ENCODE peak calls at places on chromosomes 6 and 20, in six cellular contexts. M is A549, N is GM12865, F is neural crest cell, Q is mucosa of descending colon, I is brain microvascular endothelial cell. T is an unnamed sample.

GRCh38 chr6:56047931-56048520 is 172.6 kb upstream of the BMP5 start:
- DNase-seq in M (no peak), N (no peak), F (no peak), Q (no peak), I (peak), T (no peak)

GRCh38 chr20:47627540-47627939 is 125.9 kb downstream of the NCOA3 start:
- DNase-seq in M (no peak), N (no peak), F (no peak), Q (no peak), I (no peak), T (no peak)

GRCh38 chr20:6959900-6960312 is 192.4 kb downstream of the BMP2 start:
- DNase-seq in M (no peak), N (no peak), F (no peak), Q (no peak), I (no peak), T (no peak)

GRCh38 chr6:49570474-49571079 is 20.1 kb downstream of the C6orf141 start:
- DNase-seq in M (no peak), N (no peak), F (no peak), Q (no peak), I (no peak), T (peak)

GRCh38 chr6:162713926-162714759 is 13.4 kb downstream of the PRKN start:
- DNase-seq in M (no peak), N (no peak), F (no peak), Q (no peak), I (no peak), T (no peak)

GRCh38 chr6:125789576-125790402 is 971 bp upstream of the NCOA7 start:
- DNase-seq in M (no peak), N (peak), F (peak), Q (peak), I (peak), T (peak)

GRCh38 chr6:168789699-168790098 is 348.7 kb downstream of the SMOC2 start:
- DNase-seq in M (no peak), N (no peak), F (no peak), Q (no peak), I (no peak), T (no peak)

GRCh38 chr6:125528614-125529013 is 220.8 kb upstream of the HEY2 start:
- DNase-seq in M (no peak), N (no peak), F (peak), Q (no peak), I (no peak), T (no peak)

GRCh38 chr6:28446818-28447511 is 3.7 kb upstream of the ZSCAN23 start:
- DNase-seq in M (no peak), N (no peak), F (peak), Q (no peak), I (peak), T (peak)

GRCh38 chr6:108746841-108747575 is 101.2 kb upstream of the ARMC2 start:
- DNase-seq in M (no peak), N (no peak), F (no peak), Q (no peak), I (no peak), T (no peak)

GRCh38 chr20:49278036-49278816 is at the start of gene ZNFX1:
- DNase-seq in M (peak), N (peak), F (peak), Q (peak), I (peak), T (peak)
- TF ChIP-seq CTCF in M (no peak), N (no peak), F (no peak), Q (peak), I (no peak), T (no peak)

GRCh38 chr6:155414049-155414448 is 41.6 kb downstream of the NOX3 start:
- DNase-seq in M (no peak), N (no peak), F (no peak), Q (no peak), I (no peak), T (no peak)
- TF ChIP-seq CTCF in M (no peak), N (no peak), F (no peak), Q (no peak), I (no peak), T (no peak)

GRCh38 chr20:44109951-44110361 is 77.0 kb downstream of the JPH2 start:
- DNase-seq in M (no peak), N (no peak), F (no peak), Q (no peak), I (no peak), T (no peak)
- TF ChIP-seq CTCF in M (no peak), N (peak), F (no peak), Q (no peak), I (peak), T (peak)

DNA sequence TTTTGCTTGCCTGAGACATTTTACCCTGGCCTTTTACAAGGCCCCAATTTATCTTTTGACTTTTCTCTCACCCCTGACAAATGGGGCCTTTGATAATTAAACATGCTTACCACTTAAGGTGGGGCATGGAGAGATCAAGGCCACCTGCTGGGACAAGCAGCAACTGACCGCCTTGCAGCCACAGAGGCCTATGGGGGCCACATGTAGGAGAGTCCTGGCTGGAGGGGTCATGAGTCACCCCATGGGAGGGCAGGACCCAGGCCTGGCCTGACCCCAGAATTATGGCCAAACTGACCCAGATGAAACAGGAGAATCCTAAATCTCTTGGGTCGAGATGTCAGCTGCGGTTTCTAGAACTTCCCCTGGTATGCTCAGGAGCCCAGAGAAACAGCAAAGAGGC is 8.5 kb upstream of the OCSTAMP start:
- DNase-seq in M (no peak), N (no peak), F (no peak), Q (no peak), I (no peak), T (no peak)
- TF ChIP-seq CTCF in M (no peak), N (no peak), F (no peak), Q (no peak), I (no peak), T (no peak)

DNA sequence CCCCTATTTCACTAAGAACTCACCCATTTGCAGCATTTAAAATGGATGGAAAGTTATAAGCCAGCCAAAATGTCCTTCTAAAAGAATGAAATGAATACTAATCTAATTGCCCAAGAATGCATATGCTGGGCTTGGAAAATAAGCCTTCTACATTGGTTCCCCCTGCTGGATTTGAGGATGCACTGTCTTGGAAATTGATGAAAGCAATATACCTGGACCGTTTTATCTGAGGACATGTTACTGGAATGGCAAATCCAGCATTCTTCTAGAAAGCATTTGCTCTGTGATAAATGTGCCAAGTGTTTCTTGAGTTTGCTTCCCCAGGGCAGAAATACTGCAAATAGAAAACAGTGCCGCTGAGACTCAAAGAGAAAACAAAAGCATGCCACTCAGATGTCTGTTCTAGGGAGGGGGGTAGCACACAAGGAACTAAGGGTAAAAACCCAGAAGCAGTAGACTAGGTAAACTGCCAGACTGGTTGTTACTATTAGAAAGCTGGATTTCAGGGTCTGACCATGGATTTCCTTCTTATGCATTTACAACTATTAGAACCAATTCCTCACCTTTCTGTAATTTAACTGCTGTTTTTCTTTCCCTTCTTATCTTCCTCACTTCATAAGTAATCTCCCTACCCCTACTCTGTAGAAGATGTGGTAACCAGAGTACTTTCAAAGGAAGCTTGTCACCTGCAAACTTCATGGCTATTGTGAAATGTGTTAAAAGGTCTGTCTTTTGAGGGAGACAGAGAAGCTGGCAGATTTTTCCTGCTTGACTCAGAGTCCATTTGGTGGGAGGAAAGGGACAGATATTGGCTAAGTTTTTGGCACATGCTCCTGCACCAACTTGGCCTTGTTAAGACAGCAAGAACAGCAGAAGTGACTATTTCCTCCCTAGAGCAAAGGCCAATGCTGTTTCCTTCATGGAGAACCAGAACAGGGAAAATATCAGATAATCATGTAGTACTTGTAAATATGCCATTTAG is 642.6 kb downstream of the KIF16B start:
- DNase-seq in M (peak), N (peak), F (no peak), Q (no peak), I (peak), T (peak)
- TF ChIP-seq CTCF in M (peak), N (peak), F (peak), Q (no peak), I (peak), T (peak)

GRCh38 chr6:17004269-17004668 is 97.6 kb upstream of the STMND1 start:
- DNase-seq in M (no peak), N (no peak), F (no peak), Q (no peak), I (no peak), T (peak)

GRCh38 chr6:17002123-17002522 is 99.7 kb upstream of the STMND1 start:
- DNase-seq in M (no peak), N (no peak), F (no peak), Q (no peak), I (no peak), T (no peak)

GRCh38 chr6:16999486-17000436 is 102.1 kb upstream of the STMND1 start:
- DNase-seq in M (no peak), N (no peak), F (no peak), Q (no peak), I (no peak), T (peak)

DNA sequence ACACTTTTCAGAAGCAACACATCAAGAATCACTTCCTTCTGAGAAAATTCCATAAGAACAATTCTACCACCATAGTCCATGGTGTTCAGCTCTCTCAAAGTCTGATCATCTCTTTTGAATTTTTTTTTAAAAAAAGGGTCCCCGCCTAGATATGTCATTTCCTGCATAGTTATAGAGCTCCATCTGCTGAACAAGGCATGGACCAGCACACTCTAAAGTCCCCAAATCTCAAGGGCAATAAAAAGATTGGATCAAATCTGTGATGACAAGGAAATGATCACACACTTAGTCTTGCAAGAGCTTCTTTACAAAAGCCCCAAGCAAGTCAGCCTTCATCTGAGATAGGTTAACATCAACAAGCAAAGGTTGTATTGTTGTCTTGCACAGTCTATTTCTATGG is 100.7 kb upstream of the STMND1 start:
- DNase-seq in M (no peak), N (no peak), F (no peak), Q (no peak), I (no peak), T (no peak)
- TF ChIP-seq CTCF in M (no peak), N (no peak), F (no peak), Q (no peak), I (peak), T (peak)